ENCODE peak calls at places on chromosome 10, in six cellular contexts. B is CD8-positive, alpha-beta T cell; C is HFF-Myc; I is right lobe of liver; A is RWPE1; Z is WERI-Rb-1. J is an unnamed sample.

GRCh38 chr10:32650246-32650655 is 204.3 kb downstream of the CCDC7 start:
- DNase-seq in B (no peak), C (no peak), I (no peak), A (no peak), Z (no peak), J (no peak)

GRCh38 chr10:46516660-46517416 is 39.6 kb downstream of the GPRIN2 start:
- DNase-seq in B (no peak), C (peak), I (peak), A (peak), Z (peak), J (no peak)

GRCh38 chr10:48937796-48938195 is 1.8 kb downstream of the LRRC18 start:
- DNase-seq in B (no peak), C (no peak), I (no peak), A (no peak), Z (no peak), J (no peak)

GRCh38 chr10:17088118-17088806 is 41.3 kb downstream of the CUBN start:
- DNase-seq in B (no peak), C (no peak), I (no peak), A (peak), Z (no peak), J (no peak)

GRCh38 chr10:122379041-122379440 is 4.5 kb downstream of the PLEKHA1 start:
- DNase-seq in B (no peak), C (no peak), I (no peak), A (no peak), Z (no peak), J (no peak)

GRCh38 chr10:30637881-30638467 is 8.4 kb upstream of the LYZL2 start:
- DNase-seq in B (no peak), C (peak), I (no peak), A (peak), Z (no peak), J (no peak)

GRCh38 chr10:3295501-3296005 is 123.0 kb upstream of the PITRM1 start:
- DNase-seq in B (no peak), C (no peak), I (no peak), A (no peak), Z (no peak), J (no peak)

GRCh38 chr10:7192831-7193348 is 217.9 kb downstream of the SFMBT2 start:
- DNase-seq in B (peak), C (no peak), I (peak), A (no peak), Z (no peak), J (no peak)

GRCh38 chr10:116088985-116089384 is 184.0 kb downstream of the GFRA1 start:
- DNase-seq in B (no peak), C (no peak), I (no peak), A (no peak), Z (no peak), J (no peak)

GRCh38 chr10:132904169-132904813 is 38.1 kb downstream of the CFAP46 start:
- DNase-seq in B (no peak), C (peak), I (no peak), A (peak), Z (peak), J (peak)

GRCh38 chr10:84825330-84825729 is 496.9 kb downstream of the CCSER2 start:
- DNase-seq in B (no peak), C (peak), I (no peak), A (peak), Z (peak), J (no peak)

GRCh38 chr10:131260031-131260430 is 51.5 kb downstream of the TCERG1L start:
- DNase-seq in B (no peak), C (no peak), I (no peak), A (no peak), Z (no peak), J (no peak)

GRCh38 chr10:19782430-19783089 is 33.7 kb upstream of the PLXDC2 start:
- DNase-seq in B (no peak), C (no peak), I (no peak), A (no peak), Z (no peak), J (no peak)

GRCh38 chr10:108556176-108556575 is 1367.1 kb downstream of the XPNPEP1 start:
- DNase-seq in B (no peak), C (no peak), I (no peak), A (no peak), Z (no peak), J (no peak)

GRCh38 chr10:63866747-63867140 is 345.5 kb downstream of the REEP3 start:
- DNase-seq in B (no peak), C (peak), I (no peak), A (peak), Z (no peak), J (peak)

GRCh38 chr10:122336332-122336731 is 38.2 kb upstream of the PLEKHA1 start:
- DNase-seq in B (no peak), C (no peak), I (no peak), A (no peak), Z (no peak), J (no peak)

GRCh38 chr10:46232084-46232483 is 54.7 kb upstream of the ANTXRL start:
- DNase-seq in B (no peak), C (no peak), I (peak), A (no peak), Z (no peak), J (no peak)

GRCh38 chr10:16950686-16951681 is 133.8 kb upstream of the RSU1 start:
- DNase-seq in B (no peak), C (no peak), I (no peak), A (peak), Z (peak), J (peak)

GRCh38 chr10:101216207-101216607 is 13.1 kb downstream of the LBX1 start:
- DNase-seq in B (no peak), C (no peak), I (no peak), A (no peak), Z (peak), J (peak)

GRCh38 chr10:32985781-32986350 is 27.8 kb upstream of the ITGB1 start:
- DNase-seq in B (no peak), C (no peak), I (no peak), A (no peak), Z (no peak), J (no peak)

GRCh38 chr10:126350216-126350992 is 37.9 kb downstream of the ADAM12 start:
- DNase-seq in B (no peak), C (peak), I (no peak), A (peak), Z (no peak), J (no peak)

GRCh38 chr10:122241836-122242235 is 29.3 kb upstream of the BTBD16 start:
- DNase-seq in B (no peak), C (no peak), I (no peak), A (no peak), Z (no peak), J (no peak)

GRCh38 chr10:92291610-92291859 is 568 bp downstream of the MARCHF5 start:
- DNase-seq in B (no peak), C (no peak), I (no peak), A (peak), Z (no peak), J (no peak)

GRCh38 chr10:44706745-44707144 is 204.4 kb upstream of the TMEM72 start:
- DNase-seq in B (no peak), C (peak), I (no peak), A (peak), Z (no peak), J (no peak)

GRCh38 chr10:93680414-93681047 is 21.9 kb downstream of the FRA10AC1 start:
- DNase-seq in B (no peak), C (no peak), I (no peak), A (peak), Z (no peak), J (peak)

GRCh38 chr10:86955501-86956194 is 1.8 kb downstream of the MMRN2 start:
- DNase-seq in B (no peak), C (no peak), I (peak), A (no peak), Z (no peak), J (no peak)

GRCh38 chr10:62632071-62632809 is 172.3 kb upstream of the ADO start:
- DNase-seq in B (peak), C (no peak), I (no peak), A (no peak), Z (no peak), J (no peak)

GRCh38 chr10:24821986-24822385 is 98.3 kb upstream of the ARHGAP21 start:
- DNase-seq in B (no peak), C (no peak), I (no peak), A (peak), Z (no peak), J (no peak)

GRCh38 chr10:125057158-125058001 is 103.0 kb downstream of the CTBP2 start:
- DNase-seq in B (no peak), C (peak), I (no peak), A (no peak), Z (peak), J (peak)

DNA sequence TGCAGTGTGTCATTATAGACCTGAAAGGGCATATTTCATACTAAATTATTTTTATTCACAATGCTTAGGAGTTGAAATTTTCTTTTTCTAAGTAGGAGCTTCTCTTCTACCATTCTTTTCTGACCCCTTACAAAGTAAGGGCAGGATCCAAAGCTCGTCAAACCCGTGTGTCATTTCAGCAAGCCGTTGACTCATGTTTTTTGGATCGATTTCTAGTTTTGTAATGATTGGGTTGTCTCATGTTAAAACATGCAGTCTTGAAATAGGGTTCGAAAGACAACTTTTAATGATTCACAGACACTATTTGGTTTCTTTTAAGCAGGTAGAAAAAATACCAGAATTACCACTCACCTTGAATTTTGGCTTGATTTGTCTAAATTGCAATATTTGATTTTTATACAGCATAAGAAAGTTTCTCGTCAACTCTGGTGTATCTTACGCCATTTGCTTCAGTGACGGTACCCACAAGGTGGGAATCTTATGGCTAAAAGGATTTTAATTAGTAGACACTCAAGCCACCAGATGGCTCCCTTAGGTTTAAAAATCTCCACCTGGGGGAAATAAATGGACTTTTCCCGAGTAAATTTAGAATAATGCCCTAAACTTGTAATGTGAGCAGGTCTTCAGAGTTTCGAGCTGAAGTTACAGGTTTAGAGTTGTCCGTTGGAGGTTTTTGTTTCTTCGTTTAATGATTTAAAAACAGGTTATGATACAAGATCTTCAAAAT is 283.4 kb downstream of the CCDC3 start:
- DNase-seq in B (no peak), C (no peak), I (no peak), A (peak), Z (no peak), J (peak)
- TF ChIP-seq CTCF in B (no peak), C (no peak), I (peak), A (peak), Z (peak), J (peak)

GRCh38 chr10:118282670-118283069 is 59.5 kb downstream of the FAM204A start:
- DNase-seq in B (no peak), C (no peak), I (no peak), A (no peak), Z (no peak), J (no peak)

GRCh38 chr10:118287076-118287806 is 54.9 kb downstream of the FAM204A start:
- DNase-seq in B (no peak), C (no peak), I (no peak), A (no peak), Z (no peak), J (no peak)

GRCh38 chr10:118291122-118291521 is 51.0 kb downstream of the FAM204A start:
- DNase-seq in B (no peak), C (no peak), I (no peak), A (no peak), Z (no peak), J (no peak)

GRCh38 chr10:118290471-118290995 is 51.6 kb downstream of the FAM204A start:
- DNase-seq in B (no peak), C (no peak), I (no peak), A (peak), Z (no peak), J (no peak)

DNA sequence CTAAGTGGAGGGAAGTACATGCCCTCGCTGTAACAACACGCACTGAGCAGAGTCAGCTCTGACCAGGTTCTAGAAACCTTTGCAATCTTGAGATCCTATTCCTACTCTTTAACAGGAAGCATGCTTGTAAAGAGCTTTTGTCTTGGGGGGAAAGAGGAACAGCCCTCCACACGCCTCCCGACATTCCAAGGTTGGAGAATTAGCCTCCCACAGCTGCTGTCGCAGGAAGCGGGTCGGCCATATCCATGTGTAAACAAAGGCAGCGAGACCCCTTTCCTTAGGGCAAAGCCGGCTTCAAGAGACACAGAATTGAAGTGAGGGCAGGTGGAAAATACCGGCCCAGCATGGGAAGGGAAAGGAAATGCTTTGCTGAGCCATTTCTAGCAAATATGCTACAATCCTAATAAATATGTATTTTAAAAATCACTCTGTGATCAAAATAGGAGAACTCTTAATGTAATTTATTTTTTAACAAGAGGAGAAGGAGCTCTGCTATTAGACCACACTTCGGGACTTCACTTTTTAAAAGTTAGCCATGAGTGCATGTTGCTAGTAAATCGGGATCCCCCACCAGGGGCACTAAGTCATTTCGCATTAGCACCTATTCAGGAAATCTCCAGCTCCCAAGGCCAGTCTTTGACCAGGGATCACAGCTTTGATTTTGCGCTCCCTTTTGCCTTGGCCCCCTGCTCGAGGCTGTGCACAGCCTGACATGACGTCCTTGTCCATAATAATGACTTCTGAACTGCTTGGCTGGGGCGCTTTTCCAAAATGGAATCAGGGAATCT is 55.9 kb downstream of the FAM204A start:
- DNase-seq in B (no peak), C (no peak), I (no peak), A (no peak), Z (no peak), J (peak)
- TF ChIP-seq CTCF in B (no peak), C (no peak), I (no peak), A (no peak), Z (no peak), J (peak)

GRCh38 chr10:111600772-111601171 is 523.9 kb downstream of the ADRA2A start:
- DNase-seq in B (no peak), C (no peak), I (peak), A (no peak), Z (no peak), J (peak)
- TF ChIP-seq CTCF in B (no peak), C (no peak), I (no peak), A (no peak), Z (no peak), J (peak)

DNA sequence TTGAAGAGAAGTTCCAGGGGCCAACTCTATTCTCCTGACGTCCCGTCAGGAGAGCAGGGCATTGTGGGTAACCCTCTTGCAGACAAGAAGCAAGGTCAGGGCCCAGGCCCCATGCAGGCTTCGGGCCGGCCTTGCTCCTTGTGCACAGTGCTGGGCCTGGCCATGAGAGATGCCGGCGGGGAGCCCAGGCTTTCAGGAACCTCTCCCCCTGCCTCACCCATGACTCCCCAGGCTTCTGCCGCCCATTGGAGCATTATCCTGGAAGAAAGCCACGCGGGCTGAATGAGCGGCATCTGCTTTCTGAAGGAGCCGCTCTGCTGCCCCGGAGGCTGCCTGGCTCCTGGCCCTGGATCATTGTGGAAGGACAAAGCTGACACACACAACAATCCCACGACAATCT is 233.5 kb downstream of the TCF7L2 start:
- DNase-seq in B (no peak), C (no peak), I (no peak), A (no peak), Z (no peak), J (peak)
- TF ChIP-seq CTCF in B (no peak), C (no peak), I (no peak), A (no peak), Z (no peak), J (no peak)

GRCh38 chr10:90326498-90327267 is 531.2 kb downstream of the HTR7 start:
- DNase-seq in B (no peak), C (no peak), I (no peak), A (peak), Z (no peak), J (no peak)

DNA sequence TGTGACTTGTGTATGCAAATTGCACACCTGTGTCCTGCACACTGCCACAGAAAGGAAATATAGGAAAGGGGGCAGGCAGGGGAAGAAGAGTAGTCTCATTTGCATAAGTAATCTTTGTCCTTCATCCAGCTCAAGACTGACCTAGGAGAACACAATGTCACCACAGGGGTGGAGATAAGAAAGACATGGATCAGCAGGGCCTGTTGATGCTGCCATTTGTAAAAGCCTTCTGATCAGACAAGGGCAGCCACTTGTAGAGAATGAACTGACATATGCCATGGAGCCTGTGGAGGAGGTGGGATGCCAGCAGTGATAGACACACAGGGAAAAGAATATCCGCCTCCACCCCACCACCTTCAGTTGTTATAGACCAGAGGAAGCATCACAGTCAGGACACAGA is 528.9 kb downstream of the HTR7 start:
- DNase-seq in B (no peak), C (no peak), I (no peak), A (no peak), Z (no peak), J (peak)
- TF ChIP-seq CTCF in B (no peak), C (no peak), I (no peak), A (no peak), Z (no peak), J (no peak)

DNA sequence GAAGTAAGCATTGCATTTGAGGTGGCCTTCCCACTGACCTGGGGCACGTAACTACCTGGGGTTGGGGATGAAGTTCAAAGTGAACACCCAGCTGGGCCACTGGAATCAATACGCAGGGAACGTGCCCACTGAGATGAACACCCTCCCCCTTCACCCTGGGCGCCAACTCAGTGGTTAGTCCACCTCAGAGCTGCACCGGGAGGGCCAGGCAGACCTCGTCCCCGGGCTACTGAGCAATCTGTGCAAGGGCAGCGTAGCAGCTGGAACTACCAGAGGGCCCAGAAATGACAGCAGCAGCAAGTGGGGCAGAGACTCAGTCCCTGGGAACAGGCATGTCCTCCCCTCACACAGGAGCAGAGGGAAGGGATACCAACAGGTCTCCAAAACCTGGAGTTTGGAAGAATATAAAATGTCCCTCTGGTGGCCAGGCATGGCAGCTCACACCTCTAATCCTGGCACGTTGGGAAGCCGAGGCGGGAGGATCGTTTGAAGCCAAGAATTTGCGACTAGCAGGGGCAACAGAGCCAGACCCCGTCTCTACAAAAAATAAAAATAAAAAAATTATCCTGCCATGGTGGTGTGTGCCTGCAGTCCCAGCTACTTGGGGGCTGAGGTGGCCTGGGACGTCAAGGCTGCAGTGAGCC is 143.9 kb downstream of the SH3PXD2A start:
- DNase-seq in B (no peak), C (no peak), I (no peak), A (no peak), Z (no peak), J (peak)
- TF ChIP-seq CTCF in B (no peak), C (peak), I (no peak), A (no peak), Z (peak), J (peak)

GRCh38 chr10:71431945-71432905 is 35.5 kb downstream of the CDH23 start:
- DNase-seq in B (no peak), C (no peak), I (peak), A (no peak), Z (no peak), J (peak)
- TF ChIP-seq CTCF in B (no peak), C (no peak), I (no peak), A (no peak), Z (peak), J (peak)

GRCh38 chr10:14616465-14616864 is 158.2 kb downstream of the FAM107B start:
- DNase-seq in B (no peak), C (no peak), I (no peak), A (no peak), Z (peak), J (peak)

GRCh38 chr10:14617125-14617524 is 157.6 kb downstream of the FAM107B start:
- DNase-seq in B (no peak), C (no peak), I (no peak), A (no peak), Z (no peak), J (no peak)

GRCh38 chr10:14621037-14621436 is 153.7 kb downstream of the FAM107B start:
- DNase-seq in B (no peak), C (no peak), I (no peak), A (no peak), Z (no peak), J (no peak)

GRCh38 chr10:14618669-14619068 is 156.0 kb downstream of the FAM107B start:
- DNase-seq in B (no peak), C (no peak), I (no peak), A (no peak), Z (no peak), J (no peak)

DNA sequence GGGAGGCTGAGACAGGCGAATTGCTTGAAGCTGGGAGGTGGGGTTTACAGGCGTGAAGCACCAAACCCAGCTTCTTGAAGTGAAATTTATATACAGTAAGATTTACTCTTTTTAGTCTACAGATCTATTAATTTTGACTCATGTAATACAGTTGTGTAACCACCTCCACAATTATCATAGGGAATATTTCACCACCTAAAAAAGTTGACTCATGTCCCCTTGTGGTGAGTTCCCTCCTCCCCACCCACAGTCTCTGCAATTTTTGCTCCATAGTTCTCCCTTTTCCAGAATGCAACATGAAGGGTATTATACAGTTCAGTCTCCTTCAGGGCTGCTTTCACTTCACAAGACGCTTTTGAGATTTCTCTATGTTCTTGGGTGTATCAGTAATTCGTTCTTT is 156.8 kb downstream of the FAM107B start:
- DNase-seq in B (no peak), C (no peak), I (no peak), A (peak), Z (no peak), J (no peak)
- TF ChIP-seq CTCF in B (no peak), C (no peak), I (no peak), A (no peak), Z (no peak), J (no peak)

GRCh38 chr10:88565072-88565471 is 18.0 kb downstream of the RNLS start:
- DNase-seq in B (no peak), C (peak), I (no peak), A (peak), Z (no peak), J (no peak)
- TF ChIP-seq CTCF in B (peak), C (no peak), I (peak), A (peak), Z (peak), J (peak)

J was measured in neural progenitor cell.